ENCODE peak calls at places on chromosomes 13 and 19, in nine cellular contexts. K, H, Y, M, X, E, O, T and W are unnamed samples.

GRCh38 chr13:110507678-110508381 is 53.7 kb downstream of the RAB20 start:
- DNase-seq in K (no peak), H (no peak), Y (no peak), M (no peak), X (no peak), E (no peak), O (no peak), T (no peak), W (no peak)

GRCh38 chr19:48918071-48918470 is 15.4 kb upstream of the DHDH start:
- DNase-seq in K (peak; percentile 29), H (no peak), Y (no peak), M (no peak), X (no peak), E (no peak), O (no peak), T (no peak), W (no peak)

GRCh38 chr19:15663245-15663644 is 9.6 kb upstream of the CYP4F12 start:
- DNase-seq in K (no peak), H (no peak), Y (no peak), M (no peak), X (no peak), E (no peak), O (no peak), T (no peak), W (no peak)

GRCh38 chr13:39810091-39810877 is 154.8 kb downstream of the COG6 start:
- DNase-seq in K (no peak), H (no peak), Y (no peak), M (no peak), X (no peak), E (no peak), O (no peak), T (no peak), W (no peak)

GRCh38 chr19:28727835-28728159 is 485.2 kb downstream of the UQCRFS1 start:
- DNase-seq in K (no peak), H (no peak), Y (no peak), M (no peak), X (no peak), E (no peak), O (no peak), T (no peak), W (no peak)

GRCh38 chr19:13843104-13843921 is 33.6 kb upstream of the NANOS3 start:
- DNase-seq in K (no peak), H (peak; percentile 56), Y (no peak), M (no peak), X (no peak), E (no peak), O (no peak), T (peak; percentile 86), W (peak; percentile 58)

GRCh38 chr13:102846261-102847015 is 606 bp downstream of the ERCC5 start:
- DNase-seq in K (peak; percentile 62), H (peak; percentile 24), Y (no peak), M (peak; percentile 77), X (no peak), E (peak; percentile 55), O (no peak), T (peak; percentile 73), W (peak; percentile 41)

GRCh38 chr13:34349091-34349722 is 531.3 kb downstream of the RFC3 start:
- DNase-seq in K (peak; percentile 17), H (no peak), Y (no peak), M (no peak), X (peak; percentile 98), E (peak; percentile 95), O (peak; percentile 24), T (peak; percentile 78), W (no peak)

GRCh38 chr13:72504026-72504925 is 223.2 kb downstream of the MZT1 start:
- DNase-seq in K (no peak), H (no peak), Y (no peak), M (no peak), X (peak; percentile 3), E (no peak), O (no peak), T (no peak), W (no peak)

GRCh38 chr13:27423333-27423732 is 1.1 kb upstream of the GTF3A start:
- DNase-seq in K (no peak), H (no peak), Y (no peak), M (no peak), X (no peak), E (no peak), O (no peak), T (no peak), W (no peak)

GRCh38 chr19:18385675-18386542 is at the start of gene GDF15:
- DNase-seq in K (peak; percentile 27), H (peak; percentile 64), Y (no peak), M (no peak), X (peak; percentile 70), E (peak; percentile 96), O (no peak), T (peak; percentile 86), W (peak; percentile 76)